ENCODE peak calls at places on chromosome 6, in nine cellular contexts. I, U, V, P, Q, E, O, C and N are unnamed samples.

GRCh38 chr6:149864578-149865535 is 698 bp upstream of the LRP11 start:
- DNase-seq in P (peak), O (no peak), V (peak), Q (peak), U (peak), E (peak), I (no peak), C (no peak), N (no peak)

GRCh38 chr6:166588691-166589333 is 2.3 kb upstream of the RAMACL start:
- DNase-seq in I (no peak), C (no peak), V (peak), P (peak), E (peak), Q (no peak), O (no peak), U (no peak), N (no peak)

GRCh38 chr6:166596741-166597507 is 10.4 kb upstream of the RAMACL start:
- DNase-seq in I (no peak), O (no peak), V (no peak), P (no peak), Q (no peak), U (no peak), E (no peak), C (no peak), N (no peak)

GRCh38 chr6:137903933-137904821 is 37.1 kb downstream of the TNFAIP3 start:
- DNase-seq in I (no peak), V (peak), O (no peak), E (no peak), U (no peak), Q (no peak), C (no peak), P (peak), N (no peak)

GRCh38 chr6:140001851-140002301 is 627.4 kb upstream of the CITED2 start:
- DNase-seq in Q (no peak), E (no peak), P (peak), I (no peak), C (no peak), U (no peak), V (peak), O (no peak), N (no peak)

GRCh38 chr6:34462561-34462971 is 3.3 kb upstream of the PACSIN1 start:
- DNase-seq in E (peak), P (peak), V (peak), O (no peak), Q (no peak), C (no peak), U (peak), I (peak), N (peak)

GRCh38 chr6:33116881-33117711 is 41.3 kb downstream of the HLA-DPB1 start:
- DNase-seq in Q (no peak), V (no peak), U (no peak), I (no peak), E (peak), P (no peak), C (no peak), O (no peak), N (peak)

GRCh38 chr6:128806274-128806673 is 76.7 kb upstream of the LAMA2 start:
- DNase-seq in O (no peak), Q (no peak), I (no peak), P (peak), C (no peak), E (peak), U (no peak), V (peak), N (no peak)

GRCh38 chr6:43771858-43772570 is 2.0 kb downstream of the VEGFA start:
- DNase-seq in P (peak), O (peak), E (peak), V (no peak), I (peak), U (peak), C (no peak), Q (peak), N (peak)

GRCh38 chr6:2404211-2404929 is 159.0 kb upstream of the GMDS start:
- DNase-seq in E (no peak), U (no peak), P (no peak), C (no peak), V (no peak), O (no peak), I (no peak), Q (no peak), N (no peak)

GRCh38 chr6:3750324-3751018 is 1.0 kb downstream of the PXDC1 start:
- DNase-seq in I (peak), P (peak), C (no peak), E (peak), Q (no peak), U (no peak), O (peak), V (peak), N (peak)

GRCh38 chr6:128370072-128370471 is 150.3 kb downstream of the PTPRK start:
- DNase-seq in U (no peak), E (peak), P (peak), V (peak), O (no peak), I (no peak), Q (no peak), C (no peak), N (no peak)

GRCh38 chr6:133631421-133631820 is 257.5 kb upstream of the TCF21 start:
- DNase-seq in V (peak), E (no peak), I (no peak), P (peak), U (no peak), Q (no peak), O (no peak), C (no peak), N (no peak)

GRCh38 chr6:169217972-169218371 is 35.7 kb downstream of the THBS2 start:
- DNase-seq in I (no peak), V (no peak), E (no peak), O (no peak), U (no peak), P (no peak), C (no peak), Q (no peak), N (no peak)

GRCh38 chr6:104843196-104843595 is 16.5 kb downstream of the HACE1 start:
- DNase-seq in C (no peak), E (no peak), Q (no peak), O (no peak), V (peak), I (no peak), P (no peak), U (no peak), N (no peak)

GRCh38 chr6:113651920-113652319 is 205.2 kb upstream of the MARCKS start:
- DNase-seq in P (no peak), V (no peak), O (no peak), C (no peak), U (no peak), I (no peak), Q (no peak), E (no peak), N (no peak)

GRCh38 chr6:157962601-157963084 is 19.0 kb upstream of the SYNJ2 start:
- DNase-seq in C (no peak), U (no peak), I (no peak), E (no peak), Q (no peak), V (peak), P (no peak), O (no peak), N (no peak)

GRCh38 chr6:170130201-170130621 is 160.7 kb downstream of the DLL1 start:
- DNase-seq in U (no peak), I (peak), E (no peak), C (no peak), P (no peak), V (no peak), O (peak), Q (no peak), N (no peak)

GRCh38 chr6:134873500-134874388 is 76.2 kb downstream of the ALDH8A1 start:
- DNase-seq in P (no peak), V (no peak), C (no peak), I (no peak), O (no peak), U (no peak), Q (peak), E (no peak), N (no peak)

GRCh38 chr6:79076881-79077641 is 993 bp downstream of the PHIP start:
- DNase-seq in I (peak), U (peak), Q (peak), V (peak), O (peak), P (peak), E (peak), C (peak), N (peak)

GRCh38 chr6:116072368-116072767 is 11.7 kb upstream of the FRK start:
- DNase-seq in E (no peak), C (no peak), P (no peak), Q (no peak), I (no peak), V (no peak), O (no peak), U (no peak), N (no peak)

GRCh38 chr6:139472341-139473038 is 98.0 kb upstream of the CITED2 start:
- DNase-seq in U (no peak), E (no peak), O (no peak), P (peak), V (peak), I (no peak), Q (no peak), C (no peak), N (no peak)

GRCh38 chr6:130070306-130070705 is 51.9 kb downstream of the L3MBTL3 start:
- DNase-seq in O (no peak), U (no peak), V (peak), E (no peak), C (no peak), Q (no peak), P (peak), I (no peak), N (no peak)

GRCh38 chr6:124541601-124542000 is 420.6 kb upstream of the RNF217 start:
- DNase-seq in C (no peak), P (no peak), V (no peak), Q (no peak), O (no peak), I (no peak), U (no peak), E (no peak), N (no peak)

GRCh38 chr6:34362909-34363713 is 29.4 kb downstream of the NUDT3 start:
- DNase-seq in C (no peak), U (no peak), Q (no peak), O (no peak), E (no peak), V (no peak), P (no peak), I (no peak), N (no peak)

GRCh38 chr6:9851541-9852380 is 563.1 kb downstream of the TFAP2A start:
- DNase-seq in I (no peak), U (no peak), O (no peak), C (no peak), V (peak), Q (peak), E (peak), P (peak), N (no peak)

GRCh38 chr6:159577564-159577963 is 115.5 kb downstream of the SOD2 start:
- DNase-seq in Q (no peak), I (no peak), C (no peak), O (no peak), V (peak), U (no peak), P (no peak), E (no peak), N (no peak)

GRCh38 chr6:20789162-20789561 is 254.9 kb downstream of the CDKAL1 start:
- DNase-seq in Q (no peak), P (peak), C (no peak), I (no peak), U (no peak), V (peak), E (no peak), O (no peak), N (no peak)

GRCh38 chr6:38012573-38012972 is 193.0 kb downstream of the ZFAND3 start:
- DNase-seq in V (peak), C (peak), E (peak), O (no peak), Q (peak), I (no peak), P (peak), U (peak), N (peak)
- TF ChIP-seq CTCF in V (peak), C (peak), E (peak), O (peak), Q (peak), I (peak), P (peak), U (peak), N (peak)

GRCh38 chr6:37956711-37957110 is 137.2 kb downstream of the ZFAND3 start:
- DNase-seq in O (no peak), U (no peak), Q (no peak), I (no peak), C (no peak), P (no peak), E (no peak), V (no peak), N (no peak)
- TF ChIP-seq CTCF in O (no peak), U (no peak), Q (no peak), I (no peak), C (no peak), P (no peak), E (no peak), V (no peak), N (no peak)

GRCh38 chr6:31666337-31666960 is 569 bp downstream of the CSNK2B start:
- DNase-seq in O (no peak), V (no peak), C (no peak), I (no peak), P (no peak), E (no peak), U (no peak), Q (no peak), N (no peak)

GRCh38 chr6:31664790-31665500 is at the start of gene GPANK1:
- DNase-seq in C (peak), V (peak), Q (peak), U (peak), I (peak), P (peak), O (peak), E (peak), N (peak)

GRCh38 chr6:31663961-31664789 is 622 bp downstream of the GPANK1 start:
- DNase-seq in Q (peak), C (no peak), O (peak), I (no peak), E (peak), U (no peak), V (peak), P (peak), N (peak)

GRCh38 chr6:31663087-31663960 is 1.5 kb downstream of the GPANK1 start:
- DNase-seq in P (no peak), C (no peak), Q (no peak), U (no peak), I (no peak), V (peak), E (no peak), O (no peak), N (no peak)

GRCh38 chr6:31665501-31666336 is at the start of gene CSNK2B:
- DNase-seq in Q (peak), C (peak), P (peak), O (peak), V (peak), I (peak), E (peak), U (peak), N (peak)
- TF ChIP-seq CTCF in Q (no peak), C (no peak), P (no peak), O (no peak), V (no peak), I (no peak), E (no peak), U (no peak), N (no peak)

GRCh38 chr6:152232494-152233151 is 404.5 kb downstream of the SYNE1 start:
- DNase-seq in C (no peak), Q (no peak), U (no peak), P (peak), V (peak), E (peak), I (peak), O (no peak), N (no peak)
- TF ChIP-seq CTCF in C (peak), Q (no peak), U (peak), P (peak), V (peak), E (peak), I (peak), O (no peak), N (no peak)

GRCh38 chr6:41373367-41373918 is 38.0 kb downstream of the NCR2 start:
- DNase-seq in C (no peak), O (no peak), I (no peak), P (no peak), Q (no peak), E (no peak), U (no peak), V (no peak), N (no peak)

GRCh38 chr6:41372526-41373366 is 37.3 kb downstream of the NCR2 start:
- DNase-seq in I (no peak), O (no peak), U (no peak), P (no peak), Q (no peak), V (no peak), C (no peak), E (no peak), N (no peak)

GRCh38 chr6:41374618-41375590 is 39.5 kb downstream of the NCR2 start:
- DNase-seq in I (no peak), U (no peak), O (no peak), E (peak), Q (no peak), V (no peak), C (no peak), P (no peak), N (peak)

GRCh38 chr6:41375598-41376151 is 40.3 kb downstream of the NCR2 start:
- DNase-seq in C (no peak), O (no peak), E (no peak), V (no peak), I (no peak), Q (no peak), P (no peak), U (no peak), N (no peak)

GRCh38 chr6:41373919-41374617 is 38.7 kb downstream of the NCR2 start:
- DNase-seq in Q (no peak), E (no peak), I (no peak), P (no peak), O (no peak), C (no peak), U (no peak), V (no peak), N (peak)
- TF ChIP-seq CTCF in Q (no peak), E (no peak), I (no peak), P (no peak), O (no peak), C (no peak), U (no peak), V (no peak), N (no peak)

GRCh38 chr6:15248451-15249370 is 2.8 kb downstream of the JARID2 start:
- DNase-seq in Q (peak), P (peak), U (peak), C (peak), I (peak), O (peak), E (peak), V (peak), N (peak)
- TF ChIP-seq CTCF in Q (no peak), P (peak), U (no peak), C (no peak), I (peak), O (no peak), E (peak), V (peak), N (no peak)

DNA sequence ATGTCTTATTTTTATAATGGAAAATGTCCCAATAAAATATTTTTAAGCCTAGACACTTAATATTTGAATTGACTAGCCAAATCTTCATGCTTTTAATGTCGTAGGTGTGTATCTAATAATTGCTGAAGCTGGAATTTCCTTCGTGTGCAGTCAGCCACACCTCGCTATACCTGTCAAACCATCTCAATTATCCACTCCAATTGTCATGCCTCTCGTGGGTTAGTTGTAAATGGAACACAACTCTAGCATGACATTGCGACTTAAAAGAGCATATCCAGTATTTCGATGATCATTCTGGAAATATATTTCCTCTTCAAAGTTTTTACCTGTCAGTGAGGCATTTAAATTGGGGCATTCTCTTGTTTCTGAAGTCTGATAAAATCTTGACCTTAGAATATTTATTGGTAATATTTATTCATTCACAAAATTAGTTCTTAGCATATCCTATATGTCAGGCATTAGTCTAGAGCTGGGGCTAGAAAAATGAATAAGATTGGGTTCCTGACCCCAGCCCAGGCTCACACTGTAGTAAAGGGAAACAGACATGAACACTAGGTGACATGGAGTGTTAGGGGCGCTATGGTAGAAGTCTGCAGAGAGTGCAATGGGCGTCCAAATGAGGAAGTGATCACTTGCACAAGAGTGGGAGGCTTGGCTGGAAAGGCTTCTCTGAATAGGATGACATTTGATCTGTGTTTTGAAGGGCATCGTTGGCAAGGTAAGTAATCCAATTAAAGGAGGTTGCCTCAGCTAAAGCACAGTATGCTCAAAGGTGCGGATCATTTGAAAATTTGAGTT is 11.0 kb upstream of the CFAP206 start:
- DNase-seq in U (no peak), Q (no peak), O (no peak), I (no peak), C (no peak), V (no peak), E (no peak), P (no peak), N (no peak)
- TF ChIP-seq CTCF in U (no peak), Q (no peak), O (no peak), I (no peak), C (no peak), V (no peak), E (no peak), P (no peak), N (no peak)

DNA sequence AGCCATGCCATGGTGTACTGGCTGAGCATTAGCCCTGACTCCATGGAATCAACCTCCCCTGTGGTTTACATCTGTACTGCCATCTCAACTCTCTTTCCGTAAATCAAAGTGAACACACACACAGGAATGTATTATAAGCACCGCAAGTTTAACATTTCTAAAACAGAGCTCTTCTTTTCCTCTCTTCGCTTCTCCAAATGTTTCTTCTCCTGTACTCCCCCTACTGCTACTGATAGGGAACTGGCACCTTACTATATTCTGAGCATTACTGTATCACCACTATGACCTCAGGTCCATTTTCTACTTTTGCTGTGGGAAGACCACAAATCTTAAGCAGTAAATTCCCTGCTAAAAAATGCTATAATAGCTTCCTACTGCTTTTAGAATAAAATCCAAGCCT is 101.2 kb downstream of the NUS1 start:
- DNase-seq in U (no peak), V (peak), C (no peak), O (no peak), Q (no peak), I (no peak), P (peak), E (peak), N (no peak)
- TF ChIP-seq CTCF in U (peak), V (no peak), C (peak), O (no peak), Q (peak), I (peak), P (no peak), E (peak), N (peak)

GRCh38 chr6:12283904-12284303 is 6.3 kb upstream of the EDN1 start:
- DNase-seq in C (no peak), E (no peak), V (no peak), I (no peak), Q (no peak), U (no peak), O (no peak), P (no peak), N (no peak)
- TF ChIP-seq CTCF in C (no peak), E (no peak), V (no peak), I (no peak), Q (no peak), U (peak), O (no peak), P (no peak), N (no peak)

DNA sequence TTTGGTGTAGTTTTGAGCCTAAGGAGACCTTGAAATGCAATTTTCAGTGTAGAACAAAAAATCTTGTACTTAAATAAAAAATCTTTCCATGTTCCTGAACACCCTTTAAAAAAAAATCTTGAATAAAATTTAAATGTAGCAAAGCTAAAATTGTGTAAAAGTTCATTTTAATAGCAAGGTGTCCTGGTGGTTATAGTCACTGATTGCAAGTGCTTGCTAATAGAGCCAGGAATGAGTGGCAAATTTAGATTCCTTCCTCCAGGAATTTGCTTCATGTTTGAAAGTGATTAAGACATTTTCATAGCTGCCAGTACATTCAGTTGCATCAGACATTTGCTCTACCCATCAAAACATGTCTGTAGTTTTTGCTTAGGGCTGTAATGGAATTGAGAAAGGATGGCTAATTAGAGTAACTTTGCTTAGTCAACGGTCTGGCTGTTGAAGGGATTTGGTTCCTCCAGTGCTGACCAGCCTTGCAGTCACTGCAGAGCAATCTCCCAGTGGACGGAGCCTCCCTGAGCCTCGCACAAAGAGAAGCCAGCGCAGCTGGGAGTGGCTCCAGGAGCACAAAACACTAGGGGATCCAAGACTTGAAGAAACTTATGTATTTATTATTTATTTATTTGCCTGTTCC is 36.5 kb downstream of the AKAP12 start:
- DNase-seq in O (peak), P (peak), E (no peak), Q (no peak), V (peak), U (no peak), I (peak), C (no peak), N (peak)
- TF ChIP-seq CTCF in O (no peak), P (peak), E (no peak), Q (no peak), V (peak), U (no peak), I (no peak), C (no peak), N (peak)